ENCODE peak calls at places on chromosomes 5 and 9, in six cellular contexts. One of them, this sample, is unnamed.

GRCh38 chr5:14491015-14491414 is 90.6 kb upstream of the OTULINL start:
- DNase-seq in uterus: no peak
- DNase-seq in CD4-positive, alpha-beta memory T cell: no peak
- DNase-seq in HCT116: no peak
- DNase-seq in spleen: no peak
- DNase-seq in tibial nerve: no peak
- DNase-seq in this sample: no peak

GRCh38 chr5:178994580-178995340 is at the start of gene GRM6:
- DNase-seq in uterus: no peak
- DNase-seq in spleen: no peak
- DNase-seq in HCT116: no peak
- DNase-seq in tibial nerve: no peak
- DNase-seq in CD4-positive, alpha-beta memory T cell: no peak
- DNase-seq in this sample: no peak

GRCh38 chr9:136248951-136249880 is 3.6 kb upstream of the QSOX2 start:
- DNase-seq in CD4-positive, alpha-beta memory T cell: no peak
- DNase-seq in uterus: no peak
- DNase-seq in spleen: no peak
- DNase-seq in HCT116: no peak
- DNase-seq in tibial nerve: no peak
- DNase-seq in this sample: no peak

GRCh38 chr9:126514037-126514821 is 99.5 kb upstream of the LMX1B start:
- DNase-seq in tibial nerve: no peak
- DNase-seq in uterus: peak
- DNase-seq in HCT116: peak
- DNase-seq in CD4-positive, alpha-beta memory T cell: peak
- DNase-seq in spleen: peak
- DNase-seq in this sample: no peak

GRCh38 chr5:68911840-68912690 is 181.7 kb upstream of the SLC30A5 start:
- DNase-seq in uterus: no peak
- DNase-seq in spleen: no peak
- DNase-seq in CD4-positive, alpha-beta memory T cell: no peak
- DNase-seq in HCT116: no peak
- DNase-seq in tibial nerve: no peak
- DNase-seq in this sample: no peak

GRCh38 chr9:127837346-127837745 is 17.1 kb downstream of the ENG start:
- DNase-seq in HCT116: no peak
- DNase-seq in uterus: no peak
- DNase-seq in CD4-positive, alpha-beta memory T cell: no peak
- DNase-seq in tibial nerve: no peak
- DNase-seq in spleen: no peak
- DNase-seq in this sample: no peak

GRCh38 chr9:80326105-80326504 is 754.3 kb downstream of the TLE4 start:
- DNase-seq in spleen: no peak
- DNase-seq in tibial nerve: no peak
- DNase-seq in CD4-positive, alpha-beta memory T cell: no peak
- DNase-seq in uterus: no peak
- DNase-seq in HCT116: no peak
- DNase-seq in this sample: no peak

GRCh38 chr5:139698461-139699146 is 50.5 kb downstream of the CXXC5 start:
- DNase-seq in CD4-positive, alpha-beta memory T cell: no peak
- DNase-seq in HCT116: no peak
- DNase-seq in spleen: peak
- DNase-seq in tibial nerve: peak
- DNase-seq in uterus: peak
- DNase-seq in this sample: no peak

GRCh38 chr5:149761461-149761860 is 31.4 kb downstream of the PPARGC1B start:
- DNase-seq in CD4-positive, alpha-beta memory T cell: no peak
- DNase-seq in spleen: no peak
- DNase-seq in uterus: no peak
- DNase-seq in tibial nerve: no peak
- DNase-seq in HCT116: no peak
- DNase-seq in this sample: no peak

GRCh38 chr5:169651526-169651925 is 14.5 kb downstream of the DOCK2 start:
- DNase-seq in HCT116: no peak
- DNase-seq in tibial nerve: no peak
- DNase-seq in CD4-positive, alpha-beta memory T cell: no peak
- DNase-seq in spleen: no peak
- DNase-seq in uterus: no peak
- DNase-seq in this sample: no peak

GRCh38 chr5:55407059-55407684 is 99.4 kb downstream of the MTREX start:
- DNase-seq in HCT116: peak
- DNase-seq in uterus: no peak
- DNase-seq in spleen: no peak
- DNase-seq in tibial nerve: no peak
- DNase-seq in CD4-positive, alpha-beta memory T cell: peak
- DNase-seq in this sample: no peak

GRCh38 chr5:181118369-181118768 is 12.6 kb downstream of the OR2V1 start:
- DNase-seq in uterus: no peak
- DNase-seq in tibial nerve: no peak
- DNase-seq in spleen: peak
- DNase-seq in HCT116: no peak
- DNase-seq in CD4-positive, alpha-beta memory T cell: no peak
- DNase-seq in this sample: no peak

GRCh38 chr5:151005975-151006576 is 14.3 kb upstream of the GPX3 start:
- DNase-seq in tibial nerve: peak
- DNase-seq in HCT116: no peak
- DNase-seq in spleen: no peak
- DNase-seq in CD4-positive, alpha-beta memory T cell: no peak
- DNase-seq in uterus: peak
- DNase-seq in this sample: no peak

GRCh38 chr5:133859073-133859472 is 109.4 kb downstream of the C5orf15 start:
- DNase-seq in tibial nerve: no peak
- DNase-seq in HCT116: no peak
- DNase-seq in CD4-positive, alpha-beta memory T cell: no peak
- DNase-seq in uterus: no peak
- DNase-seq in spleen: no peak
- DNase-seq in this sample: no peak

GRCh38 chr5:95620870-95621838 is 1.3 kb downstream of the GPR150 start:
- DNase-seq in uterus: peak
- DNase-seq in CD4-positive, alpha-beta memory T cell: peak
- DNase-seq in spleen: peak
- DNase-seq in tibial nerve: no peak
- DNase-seq in HCT116: no peak
- DNase-seq in this sample: no peak

GRCh38 chr9:27125030-27125429 is 16.0 kb downstream of the TEK start:
- DNase-seq in CD4-positive, alpha-beta memory T cell: no peak
- DNase-seq in tibial nerve: no peak
- DNase-seq in HCT116: peak
- DNase-seq in spleen: no peak
- DNase-seq in uterus: peak
- DNase-seq in this sample: no peak

GRCh38 chr5:78405820-78406750 is 45.7 kb downstream of the SCAMP1 start:
- DNase-seq in spleen: no peak
- DNase-seq in CD4-positive, alpha-beta memory T cell: no peak
- DNase-seq in uterus: no peak
- DNase-seq in tibial nerve: no peak
- DNase-seq in HCT116: no peak
- DNase-seq in this sample: no peak

GRCh38 chr5:163569284-163569683 is 63.9 kb downstream of the MAT2B start:
- DNase-seq in spleen: no peak
- DNase-seq in CD4-positive, alpha-beta memory T cell: no peak
- DNase-seq in tibial nerve: no peak
- DNase-seq in HCT116: no peak
- DNase-seq in uterus: no peak
- DNase-seq in this sample: no peak

GRCh38 chr5:155008669-155009068 is 4.9 kb upstream of the KIF4B start:
- DNase-seq in tibial nerve: no peak
- DNase-seq in HCT116: peak
- DNase-seq in CD4-positive, alpha-beta memory T cell: no peak
- DNase-seq in spleen: no peak
- DNase-seq in uterus: no peak
- DNase-seq in this sample: no peak

GRCh38 chr9:20353529-20353928 is 268.8 kb downstream of the MLLT3 start:
- DNase-seq in uterus: no peak
- DNase-seq in HCT116: no peak
- DNase-seq in CD4-positive, alpha-beta memory T cell: no peak
- DNase-seq in spleen: no peak
- DNase-seq in tibial nerve: no peak
- DNase-seq in this sample: no peak

GRCh38 chr5:81834021-81834660 is 83.2 kb upstream of the SSBP2 start:
- DNase-seq in tibial nerve: no peak
- DNase-seq in uterus: no peak
- DNase-seq in spleen: no peak
- DNase-seq in HCT116: no peak
- DNase-seq in CD4-positive, alpha-beta memory T cell: no peak
- DNase-seq in this sample: no peak

GRCh38 chr9:7510209-7510608 is 289.4 kb downstream of the DMAC1 start:
- DNase-seq in spleen: no peak
- DNase-seq in uterus: no peak
- DNase-seq in HCT116: no peak
- DNase-seq in CD4-positive, alpha-beta memory T cell: no peak
- DNase-seq in tibial nerve: no peak
- DNase-seq in this sample: no peak

GRCh38 chr9:127667127-127667844 is 39.5 kb upstream of the CFAP157 start:
- DNase-seq in tibial nerve: no peak
- DNase-seq in CD4-positive, alpha-beta memory T cell: no peak
- DNase-seq in spleen: no peak
- DNase-seq in uterus: no peak
- DNase-seq in HCT116: no peak
- DNase-seq in this sample: no peak

GRCh38 chr9:120917285-120917684 is 9.3 kb downstream of the TRAF1 start:
- DNase-seq in HCT116: no peak
- DNase-seq in uterus: no peak
- DNase-seq in spleen: no peak
- DNase-seq in CD4-positive, alpha-beta memory T cell: no peak
- DNase-seq in tibial nerve: no peak
- DNase-seq in this sample: no peak
- H3K27ac ChIP-seq in HCT116: no peak
- H3K27ac ChIP-seq in uterus: peak
- H3K27ac ChIP-seq in spleen: peak
- H3K27ac ChIP-seq in CD4-positive, alpha-beta memory T cell: peak
- H3K27ac ChIP-seq in tibial nerve: peak
- H3K27ac ChIP-seq in this sample: peak

GRCh38 chr5:59275537-59276276 is 617.8 kb downstream of the PDE4D start:
- DNase-seq in HCT116: no peak
- DNase-seq in CD4-positive, alpha-beta memory T cell: no peak
- DNase-seq in uterus: peak
- DNase-seq in tibial nerve: no peak
- DNase-seq in spleen: no peak
- DNase-seq in this sample: no peak
- H3K27ac ChIP-seq in HCT116: no peak
- H3K27ac ChIP-seq in CD4-positive, alpha-beta memory T cell: no peak
- H3K27ac ChIP-seq in uterus: peak
- H3K27ac ChIP-seq in tibial nerve: peak
- H3K27ac ChIP-seq in spleen: peak
- H3K27ac ChIP-seq in this sample: peak

DNA sequence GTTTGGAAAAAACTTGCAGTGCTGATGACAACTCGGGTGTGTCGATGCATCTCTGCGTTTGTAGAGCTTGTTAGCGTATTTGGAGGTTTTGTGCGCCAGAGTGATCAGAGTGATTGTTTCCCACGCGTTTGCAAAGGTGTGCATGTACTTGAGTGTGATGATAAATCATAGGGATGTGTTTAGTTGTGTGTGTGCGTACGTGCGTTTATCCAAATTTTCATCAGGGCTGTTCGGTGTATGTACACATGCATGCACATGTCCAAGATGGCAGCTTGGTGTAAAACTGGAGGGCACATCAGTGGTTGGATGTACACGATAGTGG is 248 bp upstream of the C1QTNF2 start:
- DNase-seq in tibial nerve: no peak
- DNase-seq in HCT116: no peak
- DNase-seq in CD4-positive, alpha-beta memory T cell: no peak
- DNase-seq in uterus: no peak
- DNase-seq in spleen: no peak
- DNase-seq in this sample: no peak
- H3K27ac ChIP-seq in tibial nerve: no peak
- H3K27ac ChIP-seq in HCT116: no peak
- H3K27ac ChIP-seq in CD4-positive, alpha-beta memory T cell: no peak
- H3K27ac ChIP-seq in uterus: peak
- H3K27ac ChIP-seq in spleen: no peak
- H3K27ac ChIP-seq in this sample: no peak

DNA sequence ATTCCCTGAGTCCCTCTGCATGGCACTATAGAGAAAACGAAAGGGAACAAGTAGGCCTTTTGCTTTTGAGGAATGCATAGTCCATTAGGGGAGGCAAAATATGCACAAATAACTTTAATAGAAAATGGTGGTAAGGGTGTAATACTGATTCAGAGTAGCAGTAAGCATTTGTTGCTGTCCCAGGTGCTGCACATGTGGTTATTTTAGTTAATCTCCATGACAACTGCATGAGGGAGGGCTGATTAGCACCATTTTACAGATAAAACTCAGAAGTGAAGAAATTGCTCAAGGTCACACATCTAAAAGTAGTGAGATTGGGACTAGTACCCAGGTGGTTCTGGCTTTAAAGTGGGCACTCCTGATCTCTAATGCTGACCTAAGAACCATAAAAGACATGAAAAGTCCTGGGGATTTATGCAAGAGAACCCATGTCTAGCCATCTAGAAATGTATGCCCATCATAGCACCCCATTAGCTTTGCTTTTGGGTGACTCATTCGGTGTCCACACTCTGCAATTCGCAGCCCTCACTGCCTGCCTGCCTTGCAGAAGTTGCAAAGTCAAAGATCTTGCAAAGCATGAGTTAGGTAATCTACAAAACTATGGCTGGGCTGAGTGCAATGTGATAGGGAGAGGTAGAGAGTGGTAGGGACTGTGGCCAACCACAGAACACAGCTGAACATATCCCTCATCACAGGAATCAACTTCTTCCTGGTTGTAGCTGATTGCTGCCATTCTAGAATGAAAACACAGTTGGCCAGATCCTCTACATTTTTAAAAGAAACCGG is 195.2 kb downstream of the PTTG1 start:
- DNase-seq in tibial nerve: no peak
- DNase-seq in CD4-positive, alpha-beta memory T cell: no peak
- DNase-seq in uterus: no peak
- DNase-seq in HCT116: no peak
- DNase-seq in spleen: no peak
- DNase-seq in this sample: no peak
- H3K27ac ChIP-seq in tibial nerve: no peak
- H3K27ac ChIP-seq in CD4-positive, alpha-beta memory T cell: no peak
- H3K27ac ChIP-seq in uterus: no peak
- H3K27ac ChIP-seq in HCT116: no peak
- H3K27ac ChIP-seq in spleen: no peak
- H3K27ac ChIP-seq in this sample: no peak

This sample was measured in esophagus squamous epithelium.